ENCODE peak calls at places on chromosomes 16 and 17, in seven cellular contexts. X is ascending aorta; S is AG10803; Y is NCI-H510A treated with DMSO at 0.1 percent for 48 hours; U is stimulated activated CD8-positive, alpha-beta memory T cell treated with anti-CD3 and anti-CD28 coated beads, Interleukin-4, amount 100 ng/mL, for 4 hours; M is stimulated activated CD4-positive, alpha-beta T cell treated with anti-CD3 and anti-CD28 coated beads, Interleukin-2, amount 100 ng/mL, for 48 hours; I is activated effector memory CD4-positive, alpha-beta T cell treated with anti-CD3 and anti-CD28 coated beads, Interleukin-2, amount 50 U/mL, for 16 hours. K is an unnamed sample.

GRCh38 chr17:10292057-10292931 is 80.5 kb downstream of the MYH13 start:
- DNase-seq in X (no peak), S (peak; percentile 91), Y (no peak), U (no peak), M (no peak), I (no peak), K (no peak)

GRCh38 chr16:25693621-25694020 is 1.9 kb downstream of the HS3ST4 start:
- DNase-seq in X (no peak), S (no peak), Y (peak; percentile 26), U (no peak), M (no peak), I (no peak), K (no peak)

GRCh38 chr17:50280801-50281441 is 6.7 kb downstream of the TMEM92 start:
- DNase-seq in X (no peak), S (no peak), Y (no peak), U (no peak), M (no peak), I (no peak), K (no peak)

GRCh38 chr16:14172200-14172805 is 101.2 kb downstream of the MRTFB start:
- DNase-seq in X (no peak), S (peak; percentile 81), Y (no peak), U (no peak), M (no peak), I (no peak), K (no peak)

GRCh38 chr16:53434436-53435065 is at the start of gene RBL2:
- DNase-seq in X (peak; percentile 88), S (peak; percentile 79), Y (peak; percentile 37), U (peak; percentile 62), M (peak; percentile 76), I (peak; percentile 94), K (peak; percentile 7)

GRCh38 chr16:23679274-23679985 is 741 bp downstream of the PLK1 start:
- DNase-seq in X (no peak), S (no peak), Y (peak; percentile 50), U (no peak), M (no peak), I (no peak), K (no peak)

GRCh38 chr17:47694018-47694817 is at the start of gene TBKBP1:
- DNase-seq in X (no peak), S (peak; percentile 24), Y (no peak), U (no peak), M (no peak), I (peak; percentile 83), K (no peak)

GRCh38 chr16:15775209-15775608 is 81.6 kb downstream of the MYH11 start:
- DNase-seq in X (no peak), S (no peak), Y (peak; percentile 18), U (no peak), M (no peak), I (no peak), K (no peak)

GRCh38 chr17:56176101-56176500 is 22.8 kb downstream of the ANKFN1 start:
- DNase-seq in X (no peak), S (peak; percentile 78), Y (no peak), U (no peak), M (no peak), I (no peak), K (no peak)

GRCh38 chr17:68334393-68334792 is 43.1 kb downstream of the ARSG start:
- DNase-seq in X (no peak), S (no peak), Y (no peak), U (no peak), M (no peak), I (no peak), K (no peak)

GRCh38 chr17:35460354-35460851 is 11.8 kb upstream of the SLFN13 start:
- DNase-seq in X (peak; percentile 65), S (no peak), Y (peak; percentile 61), U (no peak), M (peak; percentile 24), I (peak; percentile 83), K (no peak)

GRCh38 chr17:8079291-8080207 is 8.0 kb downstream of the ALOX12B start:
- DNase-seq in X (peak; percentile 75), S (peak; percentile 20), Y (peak; percentile 52), U (peak; percentile 57), M (peak; percentile 80), I (peak; percentile 91), K (no peak)

GRCh38 chr17:68627956-68628355 is 26.8 kb upstream of the FAM20A start:
- DNase-seq in X (no peak), S (no peak), Y (no peak), U (no peak), M (no peak), I (no peak), K (no peak)

GRCh38 chr16:69187891-69188451 is 1.0 kb downstream of the SNTB2 start:
- DNase-seq in X (no peak), S (peak; percentile 52), Y (peak; percentile 39), U (no peak), M (peak; percentile 21), I (peak; percentile 77), K (no peak)

GRCh38 chr17:72942594-72942993 is 149.9 kb downstream of the SLC39A11 start:
- DNase-seq in X (no peak), S (no peak), Y (no peak), U (no peak), M (no peak), I (no peak), K (no peak)

K was measured in DMS153.